ENCODE peak calls at places on chromosome 4, in nine cellular contexts. One of them, this sample, is unnamed.

GRCh38 chr4:126957555-126958440 is 675.0 kb upstream of the INTU start:
- DNase-seq in NT2/D1: no peak
- DNase-seq in gastrocnemius medialis: no peak
- DNase-seq in ovary: no peak
- DNase-seq in aorta: no peak
- DNase-seq in neuronal stem cell: no peak
- DNase-seq in adrenal gland: no peak
- DNase-seq in transverse colon: no peak
- DNase-seq in small intestine: no peak
- DNase-seq in this sample: no peak

GRCh38 chr4:105765690-105766407 is 57.3 kb downstream of the GSTCD start:
- DNase-seq in NT2/D1: peak; percentile 5
- DNase-seq in gastrocnemius medialis: peak; percentile 71
- DNase-seq in ovary: no peak
- DNase-seq in aorta: no peak
- DNase-seq in neuronal stem cell: no peak
- DNase-seq in adrenal gland: peak; percentile 22
- DNase-seq in transverse colon: no peak
- DNase-seq in small intestine: peak; percentile 11
- DNase-seq in this sample: no peak

GRCh38 chr4:61872983-61873382 is 672.9 kb downstream of the ADGRL3 start:
- DNase-seq in NT2/D1: no peak
- DNase-seq in gastrocnemius medialis: no peak
- DNase-seq in ovary: no peak
- DNase-seq in aorta: no peak
- DNase-seq in neuronal stem cell: no peak
- DNase-seq in adrenal gland: no peak
- DNase-seq in transverse colon: no peak
- DNase-seq in small intestine: no peak
- DNase-seq in this sample: no peak

GRCh38 chr4:119165767-119166166 is 30.1 kb downstream of the MYOZ2 start:
- DNase-seq in NT2/D1: no peak
- DNase-seq in gastrocnemius medialis: no peak
- DNase-seq in ovary: no peak
- DNase-seq in aorta: no peak
- DNase-seq in neuronal stem cell: no peak
- DNase-seq in adrenal gland: no peak
- DNase-seq in transverse colon: no peak
- DNase-seq in small intestine: no peak
- DNase-seq in this sample: no peak

GRCh38 chr4:110793381-110793801 is 170.5 kb upstream of the PITX2 start:
- DNase-seq in NT2/D1: no peak
- DNase-seq in gastrocnemius medialis: no peak
- DNase-seq in ovary: no peak
- DNase-seq in aorta: no peak
- DNase-seq in neuronal stem cell: no peak
- DNase-seq in adrenal gland: peak; percentile 26
- DNase-seq in transverse colon: no peak
- DNase-seq in small intestine: no peak
- DNase-seq in this sample: no peak

GRCh38 chr4:10204401-10205058 is 87.9 kb upstream of the WDR1 start:
- DNase-seq in NT2/D1: no peak
- DNase-seq in gastrocnemius medialis: no peak
- DNase-seq in ovary: no peak
- DNase-seq in aorta: no peak
- DNase-seq in neuronal stem cell: no peak
- DNase-seq in adrenal gland: no peak
- DNase-seq in transverse colon: no peak
- DNase-seq in small intestine: no peak
- DNase-seq in this sample: no peak

GRCh38 chr4:81255524-81255923 is 40.5 kb upstream of the PRKG2 start:
- DNase-seq in NT2/D1: no peak
- DNase-seq in gastrocnemius medialis: no peak
- DNase-seq in ovary: no peak
- DNase-seq in aorta: no peak
- DNase-seq in neuronal stem cell: no peak
- DNase-seq in adrenal gland: no peak
- DNase-seq in transverse colon: no peak
- DNase-seq in small intestine: no peak
- DNase-seq in this sample: no peak

GRCh38 chr4:25062098-25062497 is 31.4 kb upstream of the LGI2 start:
- DNase-seq in NT2/D1: no peak
- DNase-seq in gastrocnemius medialis: no peak
- DNase-seq in ovary: no peak
- DNase-seq in aorta: no peak
- DNase-seq in neuronal stem cell: no peak
- DNase-seq in adrenal gland: no peak
- DNase-seq in transverse colon: no peak
- DNase-seq in small intestine: no peak
- DNase-seq in this sample: no peak

GRCh38 chr4:106289737-106290136 is 26.3 kb downstream of the TBCK start:
- DNase-seq in NT2/D1: no peak
- DNase-seq in gastrocnemius medialis: no peak
- DNase-seq in ovary: no peak
- DNase-seq in aorta: no peak
- DNase-seq in neuronal stem cell: no peak
- DNase-seq in adrenal gland: no peak
- DNase-seq in transverse colon: no peak
- DNase-seq in small intestine: no peak
- DNase-seq in this sample: no peak

GRCh38 chr4:82484987-82485783 is 54.8 kb downstream of the ENOPH1 start:
- DNase-seq in NT2/D1: no peak
- DNase-seq in gastrocnemius medialis: no peak
- DNase-seq in ovary: no peak
- DNase-seq in aorta: no peak
- DNase-seq in neuronal stem cell: no peak
- DNase-seq in adrenal gland: no peak
- DNase-seq in transverse colon: no peak
- DNase-seq in small intestine: peak; percentile 91
- DNase-seq in this sample: no peak

GRCh38 chr4:86582453-86582852 is 11.7 kb upstream of the PTPN13 start:
- DNase-seq in NT2/D1: no peak
- DNase-seq in gastrocnemius medialis: no peak
- DNase-seq in ovary: no peak
- DNase-seq in aorta: no peak
- DNase-seq in neuronal stem cell: no peak
- DNase-seq in adrenal gland: peak; percentile 10
- DNase-seq in transverse colon: no peak
- DNase-seq in small intestine: no peak
- DNase-seq in this sample: no peak

GRCh38 chr4:97819314-97819713 is 324.0 kb downstream of the STPG2 start:
- DNase-seq in NT2/D1: no peak
- DNase-seq in gastrocnemius medialis: no peak
- DNase-seq in ovary: no peak
- DNase-seq in aorta: no peak
- DNase-seq in neuronal stem cell: no peak
- DNase-seq in adrenal gland: no peak
- DNase-seq in transverse colon: no peak
- DNase-seq in small intestine: no peak
- DNase-seq in this sample: no peak

GRCh38 chr4:87030606-87031441 is 96.0 kb downstream of the AFF1 start:
- DNase-seq in NT2/D1: no peak
- DNase-seq in gastrocnemius medialis: no peak
- DNase-seq in ovary: no peak
- DNase-seq in aorta: no peak
- DNase-seq in neuronal stem cell: no peak
- DNase-seq in adrenal gland: no peak
- DNase-seq in transverse colon: no peak
- DNase-seq in small intestine: no peak
- DNase-seq in this sample: peak; percentile 35

DNA sequence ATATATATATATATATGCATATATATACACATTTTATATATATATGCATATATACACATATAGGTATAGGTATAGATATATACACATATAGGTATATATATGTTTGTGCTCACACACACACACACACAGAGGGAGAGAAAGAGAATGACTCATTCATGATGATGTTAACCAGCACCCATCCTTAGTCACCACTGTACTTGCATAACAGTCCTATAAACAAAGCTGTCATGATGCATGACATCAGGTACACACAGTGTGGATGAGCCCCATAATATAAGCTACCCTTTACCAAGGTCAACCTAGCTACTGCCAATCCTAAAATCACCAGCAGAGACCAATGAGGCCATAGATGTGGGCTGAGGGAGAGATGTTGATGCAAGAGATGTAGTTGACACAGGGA is 1408.0 kb downstream of the RAPGEF2 start:
- DNase-seq in NT2/D1: no peak
- DNase-seq in gastrocnemius medialis: no peak
- DNase-seq in ovary: no peak
- DNase-seq in aorta: no peak
- DNase-seq in neuronal stem cell: no peak
- DNase-seq in adrenal gland: no peak
- DNase-seq in transverse colon: no peak
- DNase-seq in small intestine: no peak
- DNase-seq in this sample: no peak
- H3K27me3 ChIP-seq in NT2/D1: no peaks in the 10 kb centered on the region
- H3K27me3 ChIP-seq in gastrocnemius medialis: no peaks in the 10 kb centered on the region
- H3K27me3 ChIP-seq in ovary: no peaks in the 10 kb centered on the region
- H3K27me3 ChIP-seq in aorta: no peaks in the 10 kb centered on the region
- H3K27me3 ChIP-seq in neuronal stem cell: no peaks in the 10 kb centered on the region
- H3K27me3 ChIP-seq in adrenal gland: no peaks in the 10 kb centered on the region
- H3K27me3 ChIP-seq in transverse colon: no peaks in the 10 kb centered on the region
- H3K27me3 ChIP-seq in small intestine: no peaks in the 10 kb centered on the region
- H3K27me3 ChIP-seq in this sample: no peaks in the 10 kb centered on the region

GRCh38 chr4:158163941-158164665 is 8.7 kb downstream of the GASK1B start:
- DNase-seq in NT2/D1: no peak
- DNase-seq in gastrocnemius medialis: no peak
- DNase-seq in ovary: no peak
- DNase-seq in aorta: no peak
- DNase-seq in neuronal stem cell: no peak
- DNase-seq in adrenal gland: peak; percentile 70
- DNase-seq in transverse colon: no peak
- DNase-seq in small intestine: no peak
- DNase-seq in this sample: no peak

GRCh38 chr4:158161561-158162354 is 11.1 kb downstream of the GASK1B start:
- DNase-seq in NT2/D1: no peak
- DNase-seq in gastrocnemius medialis: peak; percentile 31
- DNase-seq in ovary: no peak
- DNase-seq in aorta: peak; percentile 73
- DNase-seq in neuronal stem cell: no peak
- DNase-seq in adrenal gland: peak; percentile 79
- DNase-seq in transverse colon: no peak
- DNase-seq in small intestine: no peak
- DNase-seq in this sample: peak; percentile 22

GRCh38 chr4:158162637-158163036 is 10.2 kb downstream of the GASK1B start:
- DNase-seq in NT2/D1: no peak
- DNase-seq in gastrocnemius medialis: no peak
- DNase-seq in ovary: no peak
- DNase-seq in aorta: no peak
- DNase-seq in neuronal stem cell: no peak
- DNase-seq in adrenal gland: no peak
- DNase-seq in transverse colon: no peak
- DNase-seq in small intestine: no peak
- DNase-seq in this sample: no peak

GRCh38 chr4:158166701-158167100 is 6.1 kb downstream of the GASK1B start:
- DNase-seq in NT2/D1: no peak
- DNase-seq in gastrocnemius medialis: no peak
- DNase-seq in ovary: no peak
- DNase-seq in aorta: no peak
- DNase-seq in neuronal stem cell: no peak
- DNase-seq in adrenal gland: no peak
- DNase-seq in transverse colon: no peak
- DNase-seq in small intestine: no peak
- DNase-seq in this sample: no peak

GRCh38 chr4:158164849-158165248 is 8.0 kb downstream of the GASK1B start:
- DNase-seq in NT2/D1: no peak
- DNase-seq in gastrocnemius medialis: no peak
- DNase-seq in ovary: no peak
- DNase-seq in aorta: no peak
- DNase-seq in neuronal stem cell: no peak
- DNase-seq in adrenal gland: no peak
- DNase-seq in transverse colon: no peak
- DNase-seq in small intestine: no peak
- DNase-seq in this sample: no peak
- H3K27me3 ChIP-seq in NT2/D1: no peaks in the 10 kb centered on the region
- H3K27me3 ChIP-seq in gastrocnemius medialis: no peaks in the 10 kb centered on the region
- H3K27me3 ChIP-seq in ovary: no peaks in the 10 kb centered on the region
- H3K27me3 ChIP-seq in aorta: no peaks in the 10 kb centered on the region
- H3K27me3 ChIP-seq in neuronal stem cell: no peaks in the 10 kb centered on the region
- H3K27me3 ChIP-seq in adrenal gland: no peaks in the 10 kb centered on the region
- H3K27me3 ChIP-seq in transverse colon: no peaks in the 10 kb centered on the region
- H3K27me3 ChIP-seq in small intestine: no peaks in the 10 kb centered on the region
- H3K27me3 ChIP-seq in this sample: no peaks in the 10 kb centered on the region

DNA sequence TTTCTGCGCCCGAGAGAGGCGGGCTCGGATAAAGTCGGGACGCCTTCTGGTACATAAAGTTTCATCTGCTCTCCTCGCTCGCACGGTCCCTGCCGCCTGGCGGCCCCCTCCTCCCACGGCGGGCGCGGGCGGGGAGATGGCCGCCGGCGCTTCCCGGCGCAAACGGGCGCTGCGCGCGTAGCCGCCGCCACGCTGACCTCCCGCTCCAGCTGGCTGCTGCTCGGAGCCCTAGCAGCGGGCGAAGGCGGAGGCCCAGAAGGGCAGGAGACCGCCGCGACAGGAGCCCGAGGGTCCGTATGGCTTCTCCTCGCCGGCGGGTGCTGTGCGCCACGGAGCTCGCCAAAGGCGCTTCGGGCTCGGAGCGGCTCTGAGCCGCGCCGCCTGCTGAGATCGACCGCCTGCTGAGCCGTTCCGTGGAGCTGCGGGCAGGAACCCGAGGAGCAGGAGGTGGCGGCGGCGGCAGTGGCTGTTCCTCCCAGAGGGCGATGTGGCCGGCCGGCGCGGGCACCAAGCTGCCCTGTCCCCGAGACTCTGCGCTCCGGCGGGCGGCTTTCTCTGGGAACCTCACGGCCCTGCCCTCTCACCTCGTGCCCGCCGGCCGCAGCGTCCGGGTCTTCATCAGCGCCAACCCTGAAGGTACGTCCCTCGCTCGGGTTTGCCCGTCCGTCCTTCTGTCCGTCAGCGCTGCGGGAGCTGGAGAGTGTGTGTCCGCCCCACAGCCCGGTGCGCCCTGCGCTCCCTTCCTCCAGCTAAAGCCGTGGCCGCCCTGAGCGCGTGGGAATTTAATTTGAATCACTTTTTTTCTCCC is at the start of gene NWD2:
- DNase-seq in NT2/D1: peak; percentile 5
- DNase-seq in gastrocnemius medialis: no peak
- DNase-seq in ovary: no peak
- DNase-seq in aorta: no peak
- DNase-seq in neuronal stem cell: peak; percentile 51
- DNase-seq in adrenal gland: peak; percentile 2
- DNase-seq in transverse colon: peak; percentile 13
- DNase-seq in small intestine: no peak
- DNase-seq in this sample: peak; percentile 50
- H3K27me3 ChIP-seq in NT2/D1: peaks cover 38% of the 10 kb centered on the region
- H3K27me3 ChIP-seq in gastrocnemius medialis: peaks cover 18% of the 10 kb centered on the region
- H3K27me3 ChIP-seq in ovary: no peaks in the 10 kb centered on the region
- H3K27me3 ChIP-seq in aorta: no peaks in the 10 kb centered on the region
- H3K27me3 ChIP-seq in neuronal stem cell: peaks cover 42% of the 10 kb centered on the region
- H3K27me3 ChIP-seq in adrenal gland: peaks cover 38% of the 10 kb centered on the region
- H3K27me3 ChIP-seq in transverse colon: peaks cover 81% of the 10 kb centered on the region
- H3K27me3 ChIP-seq in small intestine: peaks cover 12% of the 10 kb centered on the region
- H3K27me3 ChIP-seq in this sample: no peaks in the 10 kb centered on the region

DNA sequence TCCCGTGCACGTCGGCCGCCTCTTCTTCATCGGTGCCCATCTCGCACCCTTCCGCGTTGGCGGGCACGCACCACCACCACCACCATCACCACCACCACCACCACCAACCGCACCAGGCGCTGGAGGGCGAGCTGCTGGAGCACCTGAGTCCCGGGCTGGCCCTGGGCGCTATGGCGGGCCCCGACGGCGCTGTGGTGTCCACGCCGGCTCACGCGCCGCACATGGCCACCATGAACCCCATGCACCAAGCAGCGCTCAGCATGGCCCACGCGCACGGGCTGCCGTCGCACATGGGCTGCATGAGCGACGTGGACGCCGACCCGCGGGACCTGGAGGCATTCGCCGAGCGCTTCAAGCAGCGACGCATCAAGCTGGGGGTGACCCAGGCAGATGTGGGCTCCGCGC is 1.3 kb downstream of the POU4F2 start:
- DNase-seq in NT2/D1: no peak
- DNase-seq in gastrocnemius medialis: no peak
- DNase-seq in ovary: no peak
- DNase-seq in aorta: no peak
- DNase-seq in neuronal stem cell: no peak
- DNase-seq in adrenal gland: no peak
- DNase-seq in transverse colon: no peak
- DNase-seq in small intestine: no peak
- DNase-seq in this sample: no peak
- H3K27me3 ChIP-seq in NT2/D1: peaks cover 99% of the 10 kb centered on the region
- H3K27me3 ChIP-seq in gastrocnemius medialis: peaks cover 76% of the 10 kb centered on the region
- H3K27me3 ChIP-seq in ovary: peaks cover 2% of the 10 kb centered on the region
- H3K27me3 ChIP-seq in aorta: no peaks in the 10 kb centered on the region
- H3K27me3 ChIP-seq in neuronal stem cell: peaks cover 61% of the 10 kb centered on the region
- H3K27me3 ChIP-seq in adrenal gland: peaks cover 69% of the 10 kb centered on the region
- H3K27me3 ChIP-seq in transverse colon: peaks cover 100% of the 10 kb centered on the region
- H3K27me3 ChIP-seq in small intestine: peaks cover 16% of the 10 kb centered on the region
- H3K27me3 ChIP-seq in this sample: peaks cover 5% of the 10 kb centered on the region

This sample was measured in testis.